ENCODE peak calls at places on chromosomes 13 and 19, in ten cellular contexts. One of them, this sample, is unnamed.

GRCh38 chr13:42153371-42153770 is 104.9 kb downstream of the DGKH start:
- DNase-seq in stimulated activated CD8-positive, alpha-beta memory T cell treated with anti-CD3 and anti-CD28 coated beads, Interleukin-15, amount 100 ng/mL, for 4 hours: no peak
- DNase-seq in HT-29: no peak
- DNase-seq in activated CD4-positive, alpha-beta T cell treated with anti-CD3 and anti-CD28 coated beads, Interleukin-2, amount 10 ng/mL, durations not matched to agents 7 days and 5 days: no peak
- DNase-seq in RPMI7951: no peak
- DNase-seq in T-helper 2 cell: no peak
- DNase-seq in activated T-cell treated with anti-CD3 and anti-CD28 coated beads, Interleukin-2, amount 50 U/mL, for 72 hours: no peak
- DNase-seq in anterior cingulate cortex: no peak
- DNase-seq in cardiac fibroblast: no peak
- DNase-seq in epithelial cell of esophagus: no peak
- DNase-seq in this sample: no peak

GRCh38 chr13:92553470-92554114 is 673.0 kb upstream of the GPC6 start:
- DNase-seq in cardiac fibroblast: no peak
- DNase-seq in HT-29: no peak
- DNase-seq in RPMI7951: no peak
- DNase-seq in activated CD4-positive, alpha-beta T cell treated with anti-CD3 and anti-CD28 coated beads, Interleukin-2, amount 10 ng/mL, durations not matched to agents 7 days and 5 days: no peak
- DNase-seq in T-helper 2 cell: no peak
- DNase-seq in anterior cingulate cortex: no peak
- DNase-seq in activated T-cell treated with anti-CD3 and anti-CD28 coated beads, Interleukin-2, amount 50 U/mL, for 72 hours: no peak
- DNase-seq in epithelial cell of esophagus: no peak
- DNase-seq in stimulated activated CD8-positive, alpha-beta memory T cell treated with anti-CD3 and anti-CD28 coated beads, Interleukin-15, amount 100 ng/mL, for 4 hours: no peak
- DNase-seq in this sample: no peak

GRCh38 chr19:54164369-54165068 is 5.0 kb upstream of the LENG1 start:
- DNase-seq in anterior cingulate cortex: no peak
- DNase-seq in epithelial cell of esophagus: peak
- DNase-seq in HT-29: peak
- DNase-seq in activated CD4-positive, alpha-beta T cell treated with anti-CD3 and anti-CD28 coated beads, Interleukin-2, amount 10 ng/mL, durations not matched to agents 7 days and 5 days: peak
- DNase-seq in T-helper 2 cell: no peak
- DNase-seq in stimulated activated CD8-positive, alpha-beta memory T cell treated with anti-CD3 and anti-CD28 coated beads, Interleukin-15, amount 100 ng/mL, for 4 hours: no peak
- DNase-seq in cardiac fibroblast: peak
- DNase-seq in RPMI7951: peak
- DNase-seq in activated T-cell treated with anti-CD3 and anti-CD28 coated beads, Interleukin-2, amount 50 U/mL, for 72 hours: peak
- DNase-seq in this sample: no peak

GRCh38 chr19:47485210-47485609 is 1.2 kb upstream of the KPTN start:
- DNase-seq in RPMI7951: no peak
- DNase-seq in anterior cingulate cortex: no peak
- DNase-seq in epithelial cell of esophagus: no peak
- DNase-seq in activated T-cell treated with anti-CD3 and anti-CD28 coated beads, Interleukin-2, amount 50 U/mL, for 72 hours: no peak
- DNase-seq in T-helper 2 cell: no peak
- DNase-seq in cardiac fibroblast: no peak
- DNase-seq in activated CD4-positive, alpha-beta T cell treated with anti-CD3 and anti-CD28 coated beads, Interleukin-2, amount 10 ng/mL, durations not matched to agents 7 days and 5 days: peak
- DNase-seq in HT-29: no peak
- DNase-seq in stimulated activated CD8-positive, alpha-beta memory T cell treated with anti-CD3 and anti-CD28 coated beads, Interleukin-15, amount 100 ng/mL, for 4 hours: no peak
- DNase-seq in this sample: no peak

GRCh38 chr13:29760561-29760960 is 89.9 kb downstream of the UBL3 start:
- DNase-seq in activated T-cell treated with anti-CD3 and anti-CD28 coated beads, Interleukin-2, amount 50 U/mL, for 72 hours: no peak
- DNase-seq in T-helper 2 cell: no peak
- DNase-seq in epithelial cell of esophagus: no peak
- DNase-seq in stimulated activated CD8-positive, alpha-beta memory T cell treated with anti-CD3 and anti-CD28 coated beads, Interleukin-15, amount 100 ng/mL, for 4 hours: no peak
- DNase-seq in activated CD4-positive, alpha-beta T cell treated with anti-CD3 and anti-CD28 coated beads, Interleukin-2, amount 10 ng/mL, durations not matched to agents 7 days and 5 days: no peak
- DNase-seq in anterior cingulate cortex: no peak
- DNase-seq in HT-29: no peak
- DNase-seq in RPMI7951: no peak
- DNase-seq in cardiac fibroblast: no peak
- DNase-seq in this sample: no peak

GRCh38 chr13:93248627-93249047 is 22.0 kb downstream of the GPC6 start:
- DNase-seq in cardiac fibroblast: peak
- DNase-seq in HT-29: peak
- DNase-seq in activated CD4-positive, alpha-beta T cell treated with anti-CD3 and anti-CD28 coated beads, Interleukin-2, amount 10 ng/mL, durations not matched to agents 7 days and 5 days: no peak
- DNase-seq in anterior cingulate cortex: no peak
- DNase-seq in T-helper 2 cell: no peak
- DNase-seq in epithelial cell of esophagus: peak
- DNase-seq in activated T-cell treated with anti-CD3 and anti-CD28 coated beads, Interleukin-2, amount 50 U/mL, for 72 hours: no peak
- DNase-seq in RPMI7951: peak
- DNase-seq in stimulated activated CD8-positive, alpha-beta memory T cell treated with anti-CD3 and anti-CD28 coated beads, Interleukin-15, amount 100 ng/mL, for 4 hours: no peak
- DNase-seq in this sample: peak

GRCh38 chr13:72774019-72774418 is 7.7 kb downstream of the DIS3 start:
- DNase-seq in activated T-cell treated with anti-CD3 and anti-CD28 coated beads, Interleukin-2, amount 50 U/mL, for 72 hours: no peak
- DNase-seq in activated CD4-positive, alpha-beta T cell treated with anti-CD3 and anti-CD28 coated beads, Interleukin-2, amount 10 ng/mL, durations not matched to agents 7 days and 5 days: no peak
- DNase-seq in T-helper 2 cell: no peak
- DNase-seq in epithelial cell of esophagus: peak
- DNase-seq in cardiac fibroblast: peak
- DNase-seq in RPMI7951: no peak
- DNase-seq in stimulated activated CD8-positive, alpha-beta memory T cell treated with anti-CD3 and anti-CD28 coated beads, Interleukin-15, amount 100 ng/mL, for 4 hours: no peak
- DNase-seq in HT-29: no peak
- DNase-seq in anterior cingulate cortex: no peak
- DNase-seq in this sample: no peak

GRCh38 chr13:46179576-46180368 is 2.2 kb downstream of the LCP1 start:
- DNase-seq in anterior cingulate cortex: no peak
- DNase-seq in T-helper 2 cell: peak
- DNase-seq in HT-29: no peak
- DNase-seq in activated T-cell treated with anti-CD3 and anti-CD28 coated beads, Interleukin-2, amount 50 U/mL, for 72 hours: peak
- DNase-seq in epithelial cell of esophagus: no peak
- DNase-seq in activated CD4-positive, alpha-beta T cell treated with anti-CD3 and anti-CD28 coated beads, Interleukin-2, amount 10 ng/mL, durations not matched to agents 7 days and 5 days: peak
- DNase-seq in cardiac fibroblast: no peak
- DNase-seq in stimulated activated CD8-positive, alpha-beta memory T cell treated with anti-CD3 and anti-CD28 coated beads, Interleukin-15, amount 100 ng/mL, for 4 hours: peak
- DNase-seq in RPMI7951: no peak
- DNase-seq in this sample: no peak

GRCh38 chr13:50527612-50528509 is 315.6 kb downstream of the DLEU7 start:
- DNase-seq in T-helper 2 cell: no peak
- DNase-seq in stimulated activated CD8-positive, alpha-beta memory T cell treated with anti-CD3 and anti-CD28 coated beads, Interleukin-15, amount 100 ng/mL, for 4 hours: no peak
- DNase-seq in epithelial cell of esophagus: peak
- DNase-seq in activated T-cell treated with anti-CD3 and anti-CD28 coated beads, Interleukin-2, amount 50 U/mL, for 72 hours: peak
- DNase-seq in activated CD4-positive, alpha-beta T cell treated with anti-CD3 and anti-CD28 coated beads, Interleukin-2, amount 10 ng/mL, durations not matched to agents 7 days and 5 days: no peak
- DNase-seq in HT-29: no peak
- DNase-seq in cardiac fibroblast: no peak
- DNase-seq in RPMI7951: peak
- DNase-seq in anterior cingulate cortex: no peak
- DNase-seq in this sample: peak

GRCh38 chr19:16156904-16157303 is 13.4 kb downstream of the HSH2D start:
- DNase-seq in anterior cingulate cortex: no peak
- DNase-seq in epithelial cell of esophagus: no peak
- DNase-seq in cardiac fibroblast: no peak
- DNase-seq in activated T-cell treated with anti-CD3 and anti-CD28 coated beads, Interleukin-2, amount 50 U/mL, for 72 hours: no peak
- DNase-seq in activated CD4-positive, alpha-beta T cell treated with anti-CD3 and anti-CD28 coated beads, Interleukin-2, amount 10 ng/mL, durations not matched to agents 7 days and 5 days: no peak
- DNase-seq in HT-29: no peak
- DNase-seq in stimulated activated CD8-positive, alpha-beta memory T cell treated with anti-CD3 and anti-CD28 coated beads, Interleukin-15, amount 100 ng/mL, for 4 hours: no peak
- DNase-seq in RPMI7951: no peak
- DNase-seq in T-helper 2 cell: no peak
- DNase-seq in this sample: no peak

GRCh38 chr13:109593230-109593629 is 193.2 kb downstream of the IRS2 start:
- DNase-seq in RPMI7951: no peak
- DNase-seq in activated T-cell treated with anti-CD3 and anti-CD28 coated beads, Interleukin-2, amount 50 U/mL, for 72 hours: no peak
- DNase-seq in anterior cingulate cortex: no peak
- DNase-seq in epithelial cell of esophagus: no peak
- DNase-seq in stimulated activated CD8-positive, alpha-beta memory T cell treated with anti-CD3 and anti-CD28 coated beads, Interleukin-15, amount 100 ng/mL, for 4 hours: no peak
- DNase-seq in activated CD4-positive, alpha-beta T cell treated with anti-CD3 and anti-CD28 coated beads, Interleukin-2, amount 10 ng/mL, durations not matched to agents 7 days and 5 days: no peak
- DNase-seq in T-helper 2 cell: no peak
- DNase-seq in cardiac fibroblast: no peak
- DNase-seq in HT-29: peak
- DNase-seq in this sample: no peak

GRCh38 chr13:50762969-50763568 is 80.4 kb downstream of the DLEU7 start:
- DNase-seq in cardiac fibroblast: no peak
- DNase-seq in epithelial cell of esophagus: no peak
- DNase-seq in RPMI7951: no peak
- DNase-seq in stimulated activated CD8-positive, alpha-beta memory T cell treated with anti-CD3 and anti-CD28 coated beads, Interleukin-15, amount 100 ng/mL, for 4 hours: no peak
- DNase-seq in activated T-cell treated with anti-CD3 and anti-CD28 coated beads, Interleukin-2, amount 50 U/mL, for 72 hours: no peak
- DNase-seq in T-helper 2 cell: no peak
- DNase-seq in anterior cingulate cortex: no peak
- DNase-seq in activated CD4-positive, alpha-beta T cell treated with anti-CD3 and anti-CD28 coated beads, Interleukin-2, amount 10 ng/mL, durations not matched to agents 7 days and 5 days: no peak
- DNase-seq in HT-29: no peak
- DNase-seq in this sample: no peak